ENCODE peak calls at places on chromosomes 7 and 10, in four cellular contexts. T, E, X and Q are unnamed samples.

GRCh38 chr10:30803901-30804322 is 174.4 kb upstream of the LYZL2 start:
- DNase-seq in E (peak), T (peak), X (no peak), Q (no peak)

GRCh38 chr10:119516381-119517234 is 25.9 kb downstream of the RGS10 start:
- DNase-seq in T (peak), X (peak), E (no peak), Q (no peak)

GRCh38 chr10:110561292-110561691 is 6.2 kb upstream of the SMC3 start:
- DNase-seq in X (no peak), E (no peak), T (no peak), Q (no peak)

GRCh38 chr10:87844837-87845623 is 18.3 kb downstream of the KLLN start:
- DNase-seq in T (peak), E (no peak), X (no peak), Q (no peak)

GRCh38 chr10:110488944-110489343 is 8.8 kb upstream of the DUSP5 start:
- DNase-seq in X (no peak), E (no peak), T (no peak), Q (no peak)

GRCh38 chr10:128958881-128959690 is 508.0 kb upstream of the MGMT start:
- DNase-seq in E (no peak), T (no peak), X (no peak), Q (no peak)

GRCh38 chr10:131199646-131200045 is 111.9 kb downstream of the TCERG1L start:
- DNase-seq in T (no peak), E (no peak), X (no peak), Q (no peak)

GRCh38 chr7:5278781-5279180 is 4.0 kb upstream of the SLC29A4 start:
- DNase-seq in X (no peak), T (no peak), E (no peak), Q (no peak)

GRCh38 chr7:120180221-120180620 is 92.8 kb upstream of the KCND2 start:
- DNase-seq in E (no peak), X (no peak), T (no peak), Q (no peak)

GRCh38 chr10:77961668-77962067 is 35.1 kb upstream of the DLG5 start:
- DNase-seq in E (no peak), X (no peak), T (no peak), Q (no peak)

GRCh38 chr10:66925896-66926719 is at the start of gene LRRTM3:
- DNase-seq in T (peak), E (no peak), X (peak), Q (peak)

GRCh38 chr7:55438765-55439525 is 73.8 kb downstream of the LANCL2 start:
- DNase-seq in X (no peak), T (no peak), E (no peak), Q (no peak)

GRCh38 chr10:28763471-28763870 is 86.2 kb downstream of the BAMBI start:
- DNase-seq in T (no peak), E (no peak), X (no peak), Q (no peak)

GRCh38 chr7:158187055-158187770 is 400.4 kb downstream of the PTPRN2 start:
- DNase-seq in T (no peak), X (no peak), E (no peak), Q (no peak)

GRCh38 chr10:132163826-132164515 is 22.8 kb upstream of the DPYSL4 start:
- DNase-seq in E (no peak), X (no peak), T (no peak), Q (no peak)

GRCh38 chr7:2237109-2237602 is 4.4 kb upstream of the MAD1L1 start:
- DNase-seq in X (no peak), T (no peak), E (no peak), Q (no peak)

GRCh38 chr7:28539289-28539981 is 127.1 kb downstream of the CREB5 start:
- DNase-seq in X (no peak), T (no peak), E (no peak), Q (no peak)

GRCh38 chr10:971150-971542 is 17.1 kb upstream of the GTPBP4 start:
- DNase-seq in E (no peak), X (no peak), T (no peak), Q (no peak)

GRCh38 chr7:77651544-77652162 is 44.6 kb upstream of the RSBN1L start:
- DNase-seq in T (peak), E (no peak), X (no peak), Q (no peak)

GRCh38 chr7:80785961-80786360 is 132.9 kb downstream of the SEMA3C start:
- DNase-seq in E (peak), T (no peak), X (no peak), Q (no peak)

GRCh38 chr10:78299861-78300453 is 266.3 kb downstream of the RPS24 start:
- DNase-seq in T (no peak), X (no peak), E (no peak), Q (no peak)

GRCh38 chr7:28165971-28166955 is 14.3 kb downstream of the JAZF1 start:
- DNase-seq in T (peak), E (peak), X (no peak), Q (no peak)

GRCh38 chr10:88899886-88900285 is 19.8 kb downstream of the STAMBPL1 start:
- DNase-seq in X (no peak), E (no peak), T (no peak), Q (no peak)

GRCh38 chr10:112779025-112779765 is 170.9 kb upstream of the TCF7L2 start:
- DNase-seq in T (peak), X (no peak), E (no peak), Q (no peak)

GRCh38 chr7:84582747-84583146 is 388.2 kb upstream of the SEMA3A start:
- DNase-seq in T (no peak), X (no peak), E (no peak), Q (no peak)

GRCh38 chr7:52959336-52959735 is 76.1 kb upstream of the POM121L12 start:
- DNase-seq in T (no peak), X (no peak), E (peak), Q (no peak)

GRCh38 chr10:132400041-132400546 is 3.1 kb downstream of the PWWP2B start:
- DNase-seq in T (no peak), E (no peak), X (no peak), Q (no peak)

GRCh38 chr10:124168581-124168980 is 75.2 kb upstream of the CHST15 start:
- DNase-seq in X (no peak), E (no peak), T (no peak), Q (no peak)

GRCh38 chr7:98251251-98251843 is 685 bp downstream of the TECPR1 start:
- DNase-seq in X (no peak), T (no peak), E (no peak), Q (no peak)

GRCh38 chr7:157339777-157340677 is 3.2 kb downstream of the DNAJB6 start:
- DNase-seq in X (peak), E (no peak), T (peak), Q (peak)

GRCh38 chr10:7813481-7813880 is 4.8 kb upstream of the TAF3 start:
- DNase-seq in T (no peak), E (no peak), X (no peak), Q (no peak)

GRCh38 chr10:98308602-98309365 is 40.8 kb upstream of the LOXL4 start:
- DNase-seq in X (no peak), E (no peak), T (no peak), Q (no peak)

GRCh38 chr10:77837925-77838595 is 88.5 kb downstream of the DLG5 start:
- DNase-seq in X (no peak), E (no peak), T (no peak), Q (no peak)

GRCh38 chr7:29588900-29589696 is 25.5 kb downstream of the PRR15 start:
- DNase-seq in T (peak), X (no peak), E (no peak), Q (no peak)

GRCh38 chr10:51063659-51064535 is 10.4 kb upstream of the PRKG1 start:
- DNase-seq in X (no peak), E (no peak), T (peak), Q (no peak)